ENCODE peak calls at places on chromosomes 4 and X, in seven cellular contexts. Z is stromal cell of bone marrow, V is choroid plexus epithelial cell, U is suprapubic skin, G is iris pigment epithelial cell, X is RCC 7860, B is Ammon's horn. K is an unnamed sample.

GRCh38 chr4:153651041-153651960 is 32.8 kb upstream of the TLR2 start:
- DNase-seq in Z (no peak), V (peak), U (no peak), G (no peak), X (peak), B (peak), K (no peak)

GRCh38 chr4:76546282-76547166 is 111.5 kb downstream of the SHROOM3 start:
- DNase-seq in Z (peak), V (peak), U (no peak), G (peak), X (peak), B (no peak), K (peak)

GRCh38 chrX:34503119-34503518 is 154.0 kb downstream of the TMEM47 start:
- DNase-seq in Z (no peak), V (no peak), U (no peak), G (no peak), X (no peak), B (no peak), K (no peak)

GRCh38 chr4:101944649-101945048 is 154.1 kb downstream of the BANK1 start:
- DNase-seq in Z (no peak), V (peak), U (no peak), G (peak), X (no peak), B (no peak), K (peak)

GRCh38 chr4:108043536-108043935 is 53.8 kb downstream of the HADH start:
- DNase-seq in Z (no peak), V (no peak), U (no peak), G (no peak), X (no peak), B (no peak), K (no peak)

GRCh38 chrX:66914082-66914481 is 275.2 kb upstream of the EDA2R start:
- DNase-seq in Z (peak), V (peak), U (no peak), G (peak), X (peak), B (peak), K (peak)

GRCh38 chrX:149830192-149830873 is 48.6 kb downstream of the MAGEA9 start:
- DNase-seq in Z (peak), V (peak), U (no peak), G (peak), X (peak), B (no peak), K (no peak)

GRCh38 chr4:67198757-67199156 is 346.5 kb downstream of the CENPC start:
- DNase-seq in Z (no peak), V (peak), U (no peak), G (peak), X (peak), B (peak), K (peak)

GRCh38 chr4:105215609-105216313 is 69.1 kb downstream of the TET2 start:
- DNase-seq in Z (no peak), V (peak), U (no peak), G (peak), X (peak), B (no peak), K (no peak)

GRCh38 chr4:165085946-165086345 is 26.7 kb downstream of the TMEM192 start:
- DNase-seq in Z (no peak), V (peak), U (no peak), G (peak), X (no peak), B (no peak), K (no peak)

GRCh38 chr4:161564230-161564834 is 599.5 kb downstream of the FSTL5 start:
- DNase-seq in Z (no peak), V (peak), U (no peak), G (peak), X (peak), B (no peak), K (no peak)

GRCh38 chrX:102624105-102624504 is 24.8 kb downstream of the ARMCX5 start:
- DNase-seq in Z (no peak), V (peak), U (no peak), G (no peak), X (no peak), B (peak), K (no peak)

GRCh38 chr4:100417565-100417964 is 100.3 kb downstream of the EMCN start:
- DNase-seq in Z (no peak), V (peak), U (no peak), G (peak), X (no peak), B (no peak), K (no peak)

GRCh38 chr4:85149656-85150055 is 183.2 kb upstream of the WDFY3 start:
- DNase-seq in Z (peak), V (peak), U (no peak), G (peak), X (no peak), B (no peak), K (no peak)

GRCh38 chr4:6562931-6563901 is 11.8 kb upstream of the MAN2B2 start:
- DNase-seq in Z (no peak), V (no peak), U (no peak), G (peak), X (no peak), B (no peak), K (no peak)

K was measured in epithelial cell of proximal tubule.